ENCODE peak calls at places on chromosomes 4 and X, in four cellular contexts. D is WTC11, O is GM12878, X is HepG2. H is an unnamed sample.
A peak's percentile ranks its signal among the peaks of the same experiment; 100 is the strongest.

GRCh38 chr4:18442957-18443356 is 421.4 kb upstream of the LCORL start:
- DNase-seq in D (no peak), O (no peak), X (no peak), H (no peak)

GRCh38 chrX:1807301-1807731 is 192.5 kb downstream of the ASMT start:
- DNase-seq in D (peak; percentile 34), O (no peak), X (no peak), H (no peak)

GRCh38 chrX:68705986-68706385 is 58.5 kb downstream of the STARD8 start:
- DNase-seq in D (no peak), O (no peak), X (no peak), H (no peak)

GRCh38 chrX:12330841-12331240 is 192.6 kb downstream of the FRMPD4 start:
- DNase-seq in D (no peak), O (no peak), X (no peak), H (no peak)

GRCh38 chrX:103628386-103629290 is at the start of gene TCEAL1:
- DNase-seq in D (peak; percentile 33), O (no peak), X (peak; percentile 61), H (peak; percentile 39)

GRCh38 chrX:136250191-136251041 is 784 bp downstream of the MAP7D3 start:
- DNase-seq in D (no peak), O (no peak), X (no peak), H (peak; percentile 27)

GRCh38 chrX:48981178-48981577 is 9.5 kb upstream of the KCND1 start:
- DNase-seq in D (no peak), O (no peak), X (no peak), H (no peak)

GRCh38 chr4:174933083-174933482 is 14.9 kb downstream of the ADAM29 start:
- DNase-seq in D (no peak), O (no peak), X (no peak), H (no peak)

GRCh38 chr4:53012738-53013137 is 150.6 kb downstream of the RASL11B start:
- DNase-seq in D (no peak), O (no peak), X (no peak), H (no peak)

GRCh38 chr4:78899302-78899701 is 39.9 kb downstream of the PAQR3 start:
- DNase-seq in D (no peak), O (no peak), X (no peak), H (no peak)

GRCh38 chr4:13170131-13170530 is 314.0 kb downstream of the RAB28 start:
- DNase-seq in D (no peak), O (no peak), X (no peak), H (no peak)

GRCh38 chr4:65007841-65008439 is 598.7 kb upstream of the TECRL start:
- DNase-seq in D (peak; percentile 23), O (no peak), X (peak; percentile 47), H (peak; percentile 6)

GRCh38 chrX:134807039-134807729 is 148.9 kb upstream of the PLAC1 start:
- DNase-seq in D (peak; percentile 84), O (peak; percentile 65), X (peak; percentile 80), H (peak; percentile 94)

GRCh38 chrX:44898411-44899221 is 25.6 kb downstream of the KDM6A start:
- DNase-seq in D (no peak), O (no peak), X (peak; percentile 20), H (peak; percentile 7)

GRCh38 chr4:75683482-75684155 is 10.4 kb upstream of the G3BP2 start:
- DNase-seq in D (no peak), O (no peak), X (no peak), H (no peak)

GRCh38 chrX:49053223-49054072 is 5.4 kb upstream of the CCDC120 start:
- DNase-seq in D (peak; percentile 78), O (no peak), X (peak; percentile 45), H (peak; percentile 76)

GRCh38 chr4:150574678-150575077 is 7.3 kb upstream of the MAB21L2 start:
- DNase-seq in D (no peak), O (no peak), X (no peak), H (no peak)

GRCh38 chrX:53594354-53594753 is 92.2 kb downstream of the HUWE1 start:
- DNase-seq in D (no peak), O (no peak), X (peak; percentile 16), H (no peak)

GRCh38 chr4:97367878-97368277 is 775.4 kb downstream of the STPG2 start:
- DNase-seq in D (no peak), O (no peak), X (no peak), H (no peak)

GRCh38 chr4:82428969-82429727 is 1.1 kb downstream of the HNRNPDL start:
- DNase-seq in D (peak; percentile 93), O (peak; percentile 52), X (peak; percentile 76), H (peak; percentile 96)

GRCh38 chr4:134365852-134366251 is 164.3 kb upstream of the PABPC4L start:
- DNase-seq in D (no peak), O (no peak), X (no peak), H (no peak)

GRCh38 chr4:85762204-85762884 is 287.4 kb downstream of the ARHGAP24 start:
- DNase-seq in D (no peak), O (no peak), X (no peak), H (no peak)

GRCh38 chr4:163484906-163485305 is 9.6 kb upstream of the TMA16 start:
- DNase-seq in D (peak; percentile 72), O (no peak), X (peak; percentile 41), H (peak; percentile 58)

GRCh38 chr4:182143822-182144620 is 99.2 kb upstream of the TENM3 start:
- DNase-seq in D (peak; percentile 69), O (no peak), X (no peak), H (no peak)

GRCh38 chr4:154711522-154711921 is 32.3 kb upstream of the LRAT start:
- DNase-seq in D (no peak), O (no peak), X (no peak), H (no peak)

GRCh38 chr4:154709550-154709949 is 34.2 kb upstream of the LRAT start:
- DNase-seq in D (no peak), O (no peak), X (no peak), H (no peak)

DNA sequence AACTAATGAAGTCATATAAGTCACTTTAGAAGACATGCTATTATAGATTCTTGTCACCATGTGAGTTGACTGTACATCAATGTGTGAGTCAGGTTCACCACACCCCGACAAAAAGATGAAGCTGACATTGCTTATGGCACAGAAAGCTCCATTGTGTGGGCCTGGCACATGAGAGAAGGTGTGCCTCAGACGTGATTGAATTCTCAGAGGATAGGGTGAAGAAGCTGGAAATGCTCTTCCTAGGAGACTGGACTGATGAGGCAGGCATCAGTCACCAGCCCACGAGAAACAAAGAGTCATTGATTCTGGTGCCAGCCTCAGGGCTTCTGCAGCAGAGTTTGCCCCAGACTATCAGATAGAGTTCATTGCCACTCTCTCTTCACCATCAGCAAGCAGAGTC is 35.9 kb upstream of the LRAT start:
- DNase-seq in D (no peak), O (no peak), X (no peak), H (no peak)
- TF ChIP-seq CBFB in D (no peak), O (no peak), X (no peak), H (no peak)

GRCh38 chr4:170721812-170722373 is 632.1 kb upstream of the AADAT start:
- DNase-seq in D (no peak), O (no peak), X (no peak), H (no peak)

DNA sequence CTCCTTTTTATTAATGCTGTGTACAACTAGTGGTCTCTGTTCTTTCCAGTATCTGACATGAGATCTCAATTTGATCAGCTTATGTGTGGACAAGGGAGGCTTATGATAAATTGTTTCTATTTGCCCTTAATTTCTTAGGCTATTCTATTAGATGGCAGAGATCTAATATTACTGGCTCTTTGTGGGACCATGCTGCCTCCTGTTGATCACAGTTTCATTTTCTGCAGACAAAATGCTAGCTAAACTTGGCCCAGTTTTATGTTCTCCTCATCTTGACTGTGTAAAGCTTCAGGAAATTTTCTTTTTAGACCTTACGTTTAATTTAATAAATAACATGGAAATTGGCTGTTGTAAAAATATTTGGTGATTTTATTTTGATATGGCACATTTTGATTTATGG is 627.1 kb upstream of the AADAT start:
- DNase-seq in D (no peak), O (no peak), X (no peak), H (no peak)
- TF ChIP-seq CBFB in D (no peak), O (no peak), X (no peak), H (no peak)

DNA sequence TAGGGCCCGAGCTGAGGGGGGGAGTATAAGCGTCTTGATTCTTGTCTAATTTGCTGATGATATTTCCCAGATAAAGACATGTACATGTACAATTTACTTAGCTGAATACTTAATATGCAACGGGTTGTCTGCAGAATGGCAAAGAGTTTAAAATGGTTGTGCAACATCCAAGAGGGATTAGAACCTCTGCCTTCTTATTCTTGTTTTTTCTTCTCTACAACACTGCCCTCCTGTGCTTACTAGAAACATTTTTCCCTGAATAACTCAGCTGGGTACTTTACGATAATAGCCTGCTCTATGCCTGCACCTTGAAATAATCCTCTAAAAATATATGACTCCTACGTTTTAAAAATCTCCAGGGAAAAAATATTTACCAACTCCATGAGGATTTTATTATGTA is 41.8 kb downstream of the INTS12 start:
- DNase-seq in D (no peak), O (no peak), X (no peak), H (peak; percentile 9)
- TF ChIP-seq CBFB in D (no peak), O (no peak), X (no peak), H (no peak)

GRCh38 chr4:166134285-166134684 is 261.2 kb downstream of the TLL1 start:
- DNase-seq in D (no peak), O (no peak), X (no peak), H (no peak)

DNA sequence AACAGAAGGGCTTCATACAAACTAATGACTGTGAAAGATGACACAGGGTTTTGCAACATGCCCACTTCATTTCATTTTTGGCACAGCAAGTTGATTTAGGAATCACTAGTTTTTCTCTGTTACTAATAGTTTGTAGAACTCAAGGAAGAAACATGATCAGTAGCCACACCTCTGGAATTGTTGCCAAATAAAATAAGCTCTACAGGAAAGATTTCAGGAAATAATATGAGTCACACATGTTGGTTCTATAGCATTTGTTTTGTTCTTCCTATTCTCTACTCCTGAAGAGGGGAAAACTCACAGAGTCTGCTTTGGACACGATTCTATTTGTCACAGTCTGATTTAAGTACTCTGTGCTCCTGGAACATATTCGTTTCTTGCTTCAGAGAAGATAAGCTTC is 255.4 kb downstream of the TLL1 start:
- DNase-seq in D (no peak), O (no peak), X (no peak), H (no peak)
- TF ChIP-seq CBFB in D (no peak), O (no peak), X (no peak), H (no peak)

H was measured in K562.